ENCODE peak calls at places on chromosome 3, in six cellular contexts. G is cardiac muscle cell, E is body of pancreas, V is pancreas, T is cardiac fibroblast, I is MCF 10A. F is an unnamed sample.

GRCh38 chr3:127105587-127105986 is 87.3 kb upstream of the PRR23E start:
- DNase-seq in I (no peak), E (no peak), T (no peak), G (no peak), V (no peak), F (no peak)

GRCh38 chr3:82814660-82815059 is 1053.2 kb upstream of the GBE1 start:
- DNase-seq in E (no peak), I (no peak), V (no peak), G (no peak), T (no peak), F (no peak)

GRCh38 chr3:105315157-105315556 is 51.6 kb upstream of the ALCAM start:
- DNase-seq in V (no peak), E (no peak), I (no peak), G (no peak), T (peak; percentile 11), F (no peak)

GRCh38 chr3:179304605-179305004 is 18.2 kb upstream of the ZNF639 start:
- DNase-seq in V (no peak), G (peak; percentile 14), E (no peak), T (peak; percentile 40), I (no peak), F (no peak)

GRCh38 chr3:73536336-73536895 is 88.3 kb downstream of the PDZRN3 start:
- DNase-seq in I (no peak), T (no peak), E (no peak), G (no peak), V (no peak), F (no peak)

GRCh38 chr3:160470181-160470580 is 20.6 kb upstream of the TRIM59 start:
- DNase-seq in G (no peak), T (no peak), I (no peak), V (no peak), E (no peak), F (no peak)

GRCh38 chr3:56783644-56784451 is 17.9 kb downstream of the ARHGEF3 start:
- DNase-seq in I (peak; percentile 92), T (peak; percentile 83), E (peak; percentile 61), V (no peak), G (peak; percentile 86), F (no peak)

GRCh38 chr3:186360779-186361178 is 1.3 kb downstream of the DGKG start:
- DNase-seq in T (no peak), V (peak; percentile 63), I (no peak), E (no peak), G (no peak), F (peak; percentile 51)

GRCh38 chr3:38617137-38617536 is 32.4 kb downstream of the SCN5A start:
- DNase-seq in I (no peak), G (no peak), E (no peak), T (no peak), V (peak; percentile 24), F (no peak)

GRCh38 chr3:86993704-86994103 is 2.8 kb upstream of the VGLL3 start:
- DNase-seq in I (peak; percentile 67), V (no peak), T (peak; percentile 82), G (no peak), E (no peak), F (no peak)

GRCh38 chr3:52013802-52014598 is 18.3 kb upstream of the RPL29 start:
- DNase-seq in G (no peak), V (no peak), I (no peak), T (no peak), E (no peak), F (no peak)

GRCh38 chr3:94001825-94002495 is 22.0 kb downstream of the ARL13B start:
- DNase-seq in I (no peak), V (no peak), G (no peak), E (no peak), T (no peak), F (no peak)

GRCh38 chr3:48879307-48879993 is 19.2 kb downstream of the SLC25A20 start:
- DNase-seq in V (no peak), I (no peak), T (no peak), E (no peak), G (no peak), F (no peak)

GRCh38 chr3:124838963-124839362 is 48.2 kb downstream of the ITGB5 start:
- DNase-seq in G (no peak), I (no peak), V (no peak), T (no peak), E (no peak), F (no peak)

GRCh38 chr3:14379842-14380241 is 22.6 kb upstream of the SLC6A6 start:
- DNase-seq in V (no peak), I (peak; percentile 38), E (no peak), T (no peak), G (no peak), F (no peak)

GRCh38 chr3:187567741-187568140 is 102.5 kb downstream of the SST start:
- DNase-seq in G (peak; percentile 88), I (no peak), V (no peak), E (no peak), T (peak; percentile 75), F (no peak)

GRCh38 chr3:151051533-151051932 is 33.9 kb upstream of the MED12L start:
- DNase-seq in V (no peak), E (no peak), G (no peak), T (no peak), I (no peak), F (no peak)

GRCh38 chr3:11770105-11770476 is 76.6 kb downstream of the TAMM41 start:
- DNase-seq in V (no peak), I (no peak), T (no peak), E (no peak), G (no peak), F (no peak)

GRCh38 chr3:67916353-67916752 is 261.9 kb upstream of the SUCLG2 start:
- DNase-seq in I (no peak), E (no peak), T (no peak), V (no peak), G (no peak), F (no peak)

GRCh38 chr3:43363621-43364266 is 77.4 kb downstream of the SNRK start:
- DNase-seq in I (no peak), T (peak; percentile 63), E (no peak), G (peak; percentile 60), V (no peak), F (no peak)

GRCh38 chr3:25448750-25449684 is 21.0 kb downstream of the RARB start:
- DNase-seq in V (peak; percentile 81), T (peak; percentile 73), I (peak; percentile 76), E (peak; percentile 49), G (peak; percentile 91), F (no peak)

GRCh38 chr3:126100688-126101301 is 16.9 kb upstream of the SLC41A3 start:
- DNase-seq in I (no peak), V (no peak), T (no peak), G (no peak), E (no peak), F (no peak)

GRCh38 chr3:39279745-39280517 is at the start of gene CX3CR1:
- DNase-seq in E (no peak), G (no peak), I (no peak), V (no peak), T (no peak), F (no peak)

GRCh38 chr3:126952983-126953660 is 29.8 kb upstream of the PLXNA1 start:
- DNase-seq in I (no peak), T (no peak), G (no peak), V (no peak), E (no peak), F (no peak)

DNA sequence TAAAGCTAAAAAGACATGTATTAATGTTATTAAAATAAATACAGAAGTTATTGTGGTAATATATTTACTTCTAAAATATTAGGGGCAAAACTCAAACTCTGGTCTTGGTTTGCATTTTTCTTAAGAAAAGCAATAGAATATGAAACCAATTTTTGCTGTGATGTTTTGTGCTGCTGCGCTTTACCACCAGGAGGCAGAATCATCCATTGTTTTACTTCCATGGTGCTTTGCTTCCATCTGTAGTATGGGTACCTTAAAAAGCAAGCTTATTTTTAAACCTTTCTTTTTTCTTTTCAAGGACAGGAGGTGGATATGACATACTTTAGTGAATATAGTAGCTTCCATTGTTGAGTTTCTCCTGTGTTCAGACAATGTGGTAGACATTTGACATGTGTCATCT is 46.6 kb upstream of the MRPL3 start:
- DNase-seq in G (no peak), I (peak; percentile 27), V (no peak), E (no peak), T (peak; percentile 26), F (no peak)
- TF ChIP-seq CTCF in G (peak; percentile 41), I (peak; percentile 15), V (no peak), E (no peak), T (peak; percentile 41), F (peak; percentile 66)

GRCh38 chr3:15528881-15529537 is 7.5 kb upstream of the COLQ start:
- DNase-seq in G (no peak), I (no peak), V (no peak), T (no peak), E (no peak), F (peak; percentile 60)

GRCh38 chr3:15523660-15524417 is 2.3 kb upstream of the COLQ start:
- DNase-seq in G (no peak), I (no peak), V (no peak), E (no peak), T (no peak), F (no peak)

GRCh38 chr3:15531346-15531745 is 9.8 kb upstream of the COLQ start:
- DNase-seq in V (no peak), T (no peak), G (no peak), E (no peak), I (no peak), F (no peak)

GRCh38 chr3:15525790-15526189 is 4.3 kb upstream of the COLQ start:
- DNase-seq in V (no peak), E (no peak), I (no peak), G (no peak), T (no peak), F (no peak)

GRCh38 chr3:15527031-15527459 is 5.5 kb upstream of the COLQ start:
- DNase-seq in T (no peak), G (peak; percentile 68), V (no peak), E (no peak), I (no peak), F (peak; percentile 67)
- TF ChIP-seq CTCF in T (peak; percentile 29), G (peak; percentile 59), V (no peak), E (no peak), I (no peak), F (peak; percentile 66)

GRCh38 chr3:184198509-184198908 is 12.5 kb downstream of the ABCF3 start:
- DNase-seq in T (no peak), I (no peak), E (no peak), G (no peak), V (no peak), F (peak; percentile 41)
- TF ChIP-seq CTCF in T (no peak), I (no peak), E (no peak), G (no peak), V (no peak), F (peak; percentile 30)

GRCh38 chr3:9666704-9667445 is 17.6 kb downstream of the MTMR14 start:
- DNase-seq in V (no peak), E (no peak), I (no peak), T (no peak), G (no peak), F (no peak)
- TF ChIP-seq CTCF in V (no peak), E (no peak), I (no peak), T (no peak), G (no peak), F (no peak)

GRCh38 chr3:53803816-53804545 is 42.2 kb downstream of the CHDH start:
- DNase-seq in V (peak; percentile 46), G (no peak), E (no peak), I (no peak), T (no peak), F (no peak)
- TF ChIP-seq CTCF in V (no peak), G (no peak), E (no peak), I (no peak), T (no peak), F (peak; percentile 4)

GRCh38 chr3:23760325-23760724 is 45.4 kb upstream of the UBE2E1 start:
- DNase-seq in E (no peak), I (no peak), V (no peak), G (no peak), T (peak; percentile 14), F (no peak)
- TF ChIP-seq CTCF in E (no peak), I (no peak), V (no peak), G (no peak), T (no peak), F (no peak)

GRCh38 chr3:61345020-61345419 is 93.8 kb upstream of the FHIT start:
- DNase-seq in T (no peak), I (no peak), G (no peak), E (no peak), V (no peak), F (no peak)
- TF ChIP-seq CTCF in T (no peak), I (no peak), G (no peak), E (no peak), V (no peak), F (no peak)

F was measured in WERI-Rb-1.